ENCODE peak calls at places on chromosomes 5 and 9, in four cellular contexts. C, R, E and K are unnamed samples.

GRCh38 chr9:88578486-88579362 is 43.7 kb downstream of the NXNL2 start:
- DNase-seq in C (peak; percentile 79), R (peak; percentile 69), E (peak; percentile 81), K (peak; percentile 78)

GRCh38 chr5:31186672-31187267 is 6.7 kb upstream of the CDH6 start:
- DNase-seq in C (peak; percentile 66), R (peak; percentile 59), E (peak; percentile 64), K (peak; percentile 63)

GRCh38 chr9:113456235-113456634 is 7.3 kb upstream of the RGS3 start:
- DNase-seq in C (peak; percentile 31), R (peak; percentile 25), E (peak; percentile 40), K (no peak)

GRCh38 chr5:1330847-1331831 is 13.8 kb downstream of the CLPTM1L start:
- DNase-seq in C (no peak), R (no peak), E (no peak), K (no peak)

GRCh38 chr9:127519301-127520166 is 68.2 kb downstream of the LRSAM1 start:
- DNase-seq in C (peak; percentile 98), R (peak; percentile 98), E (peak; percentile 95), K (peak; percentile 98)

GRCh38 chr5:141714542-141715303 is 32.7 kb upstream of the ARAP3 start:
- DNase-seq in C (no peak), R (no peak), E (no peak), K (no peak)

GRCh38 chr5:149432377-149432776 is 53.3 kb upstream of the IL17B start:
- DNase-seq in C (no peak), R (no peak), E (no peak), K (no peak)

GRCh38 chr9:106717686-106718085 is 145.3 kb upstream of the ZNF462 start:
- DNase-seq in C (peak; percentile 87), R (peak; percentile 80), E (peak; percentile 81), K (peak; percentile 75)

GRCh38 chr9:89850633-89851325 is 246.0 kb downstream of the GADD45G start:
- DNase-seq in C (peak; percentile 4), R (peak; percentile 34), E (peak; percentile 8), K (peak; percentile 50)

GRCh38 chr9:126673689-126674364 is 60.1 kb downstream of the LMX1B start:
- DNase-seq in C (peak; percentile 4), R (peak; percentile 2), E (peak; percentile 6), K (no peak)

GRCh38 chr9:88198346-88198807 is 60.1 kb upstream of the SPATA31C2 start:
- DNase-seq in C (peak; percentile 17), R (peak; percentile 72), E (peak; percentile 23), K (peak; percentile 32)

GRCh38 chr9:4796988-4797956 is 4.5 kb downstream of the RCL1 start:
- DNase-seq in C (peak; percentile 62), R (peak; percentile 43), E (peak; percentile 58), K (peak; percentile 40)

GRCh38 chr5:59007460-59008063 is 424.7 kb downstream of the RAB3C start:
- DNase-seq in C (peak; percentile 66), R (peak; percentile 39), E (peak; percentile 63), K (peak; percentile 50)

GRCh38 chr5:124404796-124405195 is 341.6 kb downstream of the ZNF608 start:
- DNase-seq in C (no peak), R (no peak), E (no peak), K (no peak)

GRCh38 chr5:180130876-180131740 is 59.5 kb upstream of the RNF130 start:
- DNase-seq in C (no peak), R (no peak), E (no peak), K (no peak)

GRCh38 chr5:114360816-114361723 is 800 bp upstream of the KCNN2 start:
- DNase-seq in C (no peak), R (peak; percentile 35), E (no peak), K (no peak)

GRCh38 chr5:52947208-52947607 is 41.9 kb upstream of the ITGA2 start:
- DNase-seq in C (no peak), R (peak; percentile 56), E (no peak), K (peak; percentile 52)

GRCh38 chr5:90201923-90202322 is 207.6 kb downstream of the CETN3 start:
- DNase-seq in C (peak; percentile 49), R (no peak), E (peak; percentile 33), K (peak; percentile 86)

GRCh38 chr5:39815701-39816100 is 390.9 kb upstream of the DAB2 start:
- DNase-seq in C (no peak), R (no peak), E (no peak), K (no peak)

GRCh38 chr9:130956636-130957450 is 17.8 kb upstream of the FIBCD1 start:
- DNase-seq in C (no peak), R (no peak), E (no peak), K (no peak)
- H3K4me3 ChIP-seq in C (no peak overlapping the region), R (no peak overlapping the region), E (no peak overlapping the region), K (no peak overlapping the region)

DNA sequence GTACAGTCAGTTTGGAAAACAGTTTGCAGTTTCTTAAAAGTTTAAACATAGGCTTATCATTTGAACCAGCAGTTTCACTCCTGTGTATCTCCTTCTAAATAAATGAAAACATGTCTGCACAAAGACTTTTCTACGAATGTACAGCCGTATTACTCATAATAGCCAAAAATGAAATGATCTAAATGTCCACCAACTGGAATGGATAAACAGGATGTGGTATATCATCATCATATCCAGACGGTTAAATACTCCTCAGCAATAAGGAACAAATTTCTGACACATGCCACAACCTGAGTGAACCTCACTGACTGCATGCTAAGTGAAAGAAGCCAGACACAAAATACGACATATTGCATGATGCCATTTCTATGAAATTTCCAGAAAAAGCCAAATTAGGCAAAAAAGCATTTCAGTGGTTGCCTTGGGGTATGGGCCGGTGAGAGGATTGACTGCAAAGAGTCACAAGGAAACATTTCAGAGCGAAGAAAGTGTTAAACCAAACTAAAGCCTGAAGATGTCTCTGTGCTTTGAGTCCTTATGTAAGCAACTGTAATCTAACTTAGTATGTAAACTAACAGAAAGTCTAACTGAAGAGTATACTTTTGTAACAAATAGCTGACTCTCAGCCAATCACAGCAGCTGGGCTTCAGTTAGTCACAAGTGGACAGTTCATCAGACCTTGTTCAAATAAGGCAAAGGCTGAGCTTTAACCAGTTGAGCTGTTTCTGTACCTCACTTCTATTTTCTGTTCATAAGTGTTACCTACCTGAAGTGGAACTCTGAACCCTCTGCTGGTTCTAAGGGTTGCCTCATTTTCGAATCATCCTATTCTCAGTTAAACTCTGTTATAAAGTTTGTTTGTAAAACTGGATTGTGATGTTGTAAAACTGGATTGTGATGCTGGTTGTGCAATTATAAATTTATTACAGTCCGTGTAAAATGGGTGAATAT is 65.2 kb downstream of the TRIO start:
- DNase-seq in C (peak; percentile 85), R (peak; percentile 94), E (peak; percentile 69), K (peak; percentile 89)
- TF ChIP-seq CTCF in C (no peak), R (no peak), E (no peak), K (no peak)

GRCh38 chr5:159310492-159310891 is 19.8 kb downstream of the IL12B start:
- DNase-seq in C (no peak), R (no peak), E (no peak), K (peak; percentile 29)
- H3K4me3 ChIP-seq in C (no peak overlapping the region), R (no peak overlapping the region), E (no peak overlapping the region), K (peak overlapping the region; percentile 15)

GRCh38 chr5:10286552-10287227 is 21.0 kb downstream of the CMBL start:
- DNase-seq in C (no peak), R (peak; percentile 43), E (peak; percentile 53), K (no peak)

GRCh38 chr5:10288600-10289213 is 19.0 kb downstream of the CMBL start:
- DNase-seq in C (no peak), R (no peak), E (no peak), K (no peak)

GRCh38 chr5:10289991-10290390 is 17.7 kb downstream of the CMBL start:
- DNase-seq in C (no peak), R (no peak), E (no peak), K (no peak)

GRCh38 chr5:10291736-10292135 is 16.0 kb downstream of the CMBL start:
- DNase-seq in C (no peak), R (no peak), E (no peak), K (no peak)

GRCh38 chr5:10289353-10289752 is 18.3 kb downstream of the CMBL start:
- DNase-seq in C (no peak), R (no peak), E (peak; percentile 52), K (no peak)
- TF ChIP-seq CTCF in C (no peak), R (no peak), E (no peak), K (no peak)

GRCh38 chr9:120792898-120793765 is at the start of gene FBXW2:
- DNase-seq in C (peak; percentile 92), R (peak; percentile 89), E (peak; percentile 93), K (peak; percentile 90)
- H3K4me3 ChIP-seq in C (peak within 1 kb of the TSS; percentile 72), R (peak within 1 kb of the TSS; percentile 79), E (peak within 1 kb of the TSS; percentile 84), K (peak within 1 kb of the TSS; percentile 77)

GRCh38 chr5:129768715-129769114 is 20.8 kb downstream of the MINAR2 start:
- DNase-seq in C (no peak), R (no peak), E (no peak), K (no peak)

GRCh38 chr5:129767927-129768380 is 20.1 kb downstream of the MINAR2 start:
- DNase-seq in C (peak; percentile 95), R (peak; percentile 86), E (peak; percentile 94), K (peak; percentile 88)

GRCh38 chr5:129770034-129770433 is 22.1 kb downstream of the MINAR2 start:
- DNase-seq in C (no peak), R (no peak), E (peak; percentile 13), K (no peak)

GRCh38 chr5:129766798-129767197 is 18.9 kb downstream of the MINAR2 start:
- DNase-seq in C (no peak), R (no peak), E (no peak), K (no peak)

DNA sequence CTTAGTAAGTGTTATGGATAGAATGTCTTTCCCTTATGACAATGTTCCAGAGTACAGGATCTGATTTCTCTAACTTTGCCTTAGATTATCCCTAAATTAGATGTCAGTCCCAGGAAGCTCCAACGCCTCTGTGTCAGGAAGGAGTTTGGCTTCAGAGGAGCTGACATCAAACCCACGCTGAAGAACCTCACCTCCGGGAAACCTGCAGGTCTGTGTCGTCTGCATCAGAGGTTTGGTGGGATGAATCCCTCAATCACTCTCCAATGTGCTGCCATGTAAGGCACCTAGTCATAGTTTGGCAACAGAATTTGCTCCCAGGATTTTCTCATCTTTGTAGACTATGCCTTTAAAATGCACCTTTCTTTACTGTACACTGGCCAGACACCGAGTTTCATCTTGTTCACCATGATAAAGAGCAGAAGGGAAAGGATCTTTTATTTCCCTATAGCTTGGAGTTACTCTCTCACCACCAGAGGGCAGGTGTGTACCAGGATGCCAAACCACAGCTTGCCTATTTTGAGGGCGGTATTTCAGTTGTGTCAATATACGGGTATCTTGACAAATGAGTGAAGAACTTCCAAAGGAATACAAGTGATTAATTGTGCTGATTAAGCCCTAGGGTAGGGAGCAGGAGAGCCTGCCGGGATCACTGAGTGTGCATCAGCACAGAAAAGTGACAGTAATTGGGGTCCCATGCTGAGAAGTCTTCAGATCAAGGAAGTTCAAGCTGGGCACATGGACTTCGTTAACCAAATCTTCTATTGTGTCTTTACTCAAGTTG is 23.4 kb downstream of the MINAR2 start:
- DNase-seq in C (peak; percentile 69), R (peak; percentile 22), E (peak; percentile 71), K (peak; percentile 57)
- TF ChIP-seq CTCF in C (peak; percentile 91), R (peak; percentile 65), E (peak; percentile 86), K (peak; percentile 87)